ENCODE peak calls at places on chromosomes 4 and X, in seven cellular contexts. One of them, this sample, is unnamed.
A peak's percentile ranks its signal among the peaks of the same experiment; 100 is the strongest.

GRCh38 chr4:101158136-101158485 is 189.2 kb downstream of the PPP3CA start:
- DNase-seq in vagina: no peak
- DNase-seq in WERI-Rb-1: no peak
- DNase-seq in fibroblast of mammary gland: peak; percentile 64
- DNase-seq in bronchial epithelial cell: no peak
- DNase-seq in stomach: no peak
- DNase-seq in fibroblast of pulmonary artery: no peak
- DNase-seq in this sample: no peak

GRCh38 chr4:185712350-185713024 is 99.5 kb downstream of the SORBS2 start:
- DNase-seq in vagina: no peak
- DNase-seq in bronchial epithelial cell: no peak
- DNase-seq in fibroblast of pulmonary artery: no peak
- DNase-seq in stomach: no peak
- DNase-seq in fibroblast of mammary gland: no peak
- DNase-seq in WERI-Rb-1: no peak
- DNase-seq in this sample: no peak

GRCh38 chr4:96639932-96640331 is 800.0 kb downstream of the PDHA2 start:
- DNase-seq in bronchial epithelial cell: no peak
- DNase-seq in WERI-Rb-1: no peak
- DNase-seq in stomach: no peak
- DNase-seq in vagina: no peak
- DNase-seq in fibroblast of mammary gland: no peak
- DNase-seq in fibroblast of pulmonary artery: no peak
- DNase-seq in this sample: no peak

GRCh38 chr4:151537726-151538125 is 128.8 kb downstream of the FHIP1A start:
- DNase-seq in vagina: no peak
- DNase-seq in fibroblast of pulmonary artery: peak; percentile 89
- DNase-seq in stomach: no peak
- DNase-seq in fibroblast of mammary gland: peak; percentile 51
- DNase-seq in WERI-Rb-1: no peak
- DNase-seq in bronchial epithelial cell: no peak
- DNase-seq in this sample: no peak

GRCh38 chrX:31166416-31166815 is 94.6 kb upstream of the FTHL17 start:
- DNase-seq in stomach: no peak
- DNase-seq in fibroblast of pulmonary artery: peak; percentile 44
- DNase-seq in fibroblast of mammary gland: no peak
- DNase-seq in bronchial epithelial cell: no peak
- DNase-seq in WERI-Rb-1: no peak
- DNase-seq in vagina: no peak
- DNase-seq in this sample: no peak

GRCh38 chr4:121789960-121790829 is 10.9 kb upstream of the EXOSC9 start:
- DNase-seq in bronchial epithelial cell: peak; percentile 85
- DNase-seq in vagina: no peak
- DNase-seq in WERI-Rb-1: no peak
- DNase-seq in fibroblast of mammary gland: peak; percentile 88
- DNase-seq in fibroblast of pulmonary artery: peak; percentile 79
- DNase-seq in stomach: no peak
- DNase-seq in this sample: no peak

GRCh38 chrX:15269618-15270521 is at the start of gene ASB9:
- DNase-seq in vagina: no peak
- DNase-seq in WERI-Rb-1: no peak
- DNase-seq in fibroblast of mammary gland: peak; percentile 79
- DNase-seq in stomach: peak; percentile 71
- DNase-seq in fibroblast of pulmonary artery: peak; percentile 54
- DNase-seq in bronchial epithelial cell: peak; percentile 84
- DNase-seq in this sample: no peak

GRCh38 chr4:80913381-80913780 is 117.1 kb upstream of the BMP3 start:
- DNase-seq in bronchial epithelial cell: no peak
- DNase-seq in fibroblast of pulmonary artery: peak; percentile 3
- DNase-seq in WERI-Rb-1: no peak
- DNase-seq in fibroblast of mammary gland: no peak
- DNase-seq in stomach: no peak
- DNase-seq in vagina: no peak
- DNase-seq in this sample: no peak

GRCh38 chr4:143411527-143412480 is 75.1 kb downstream of the GAB1 start:
- DNase-seq in bronchial epithelial cell: no peak
- DNase-seq in WERI-Rb-1: no peak
- DNase-seq in fibroblast of pulmonary artery: peak; percentile 50
- DNase-seq in vagina: no peak
- DNase-seq in stomach: no peak
- DNase-seq in fibroblast of mammary gland: peak; percentile 58
- DNase-seq in this sample: no peak

GRCh38 chrX:701673-702072 is 71.1 kb downstream of the SHOX start:
- DNase-seq in fibroblast of pulmonary artery: no peak
- DNase-seq in vagina: peak; percentile 11
- DNase-seq in bronchial epithelial cell: no peak
- DNase-seq in WERI-Rb-1: no peak
- DNase-seq in fibroblast of mammary gland: no peak
- DNase-seq in stomach: no peak
- DNase-seq in this sample: no peak

GRCh38 chr4:137274404-137274803 is 257.9 kb downstream of the PCDH18 start:
- DNase-seq in WERI-Rb-1: no peak
- DNase-seq in bronchial epithelial cell: no peak
- DNase-seq in stomach: no peak
- DNase-seq in fibroblast of mammary gland: peak; percentile 70
- DNase-seq in fibroblast of pulmonary artery: peak; percentile 41
- DNase-seq in vagina: no peak
- DNase-seq in this sample: no peak

GRCh38 chr4:161714022-161714751 is 449.6 kb downstream of the FSTL5 start:
- DNase-seq in WERI-Rb-1: peak; percentile 58
- DNase-seq in bronchial epithelial cell: peak; percentile 96
- DNase-seq in fibroblast of mammary gland: peak; percentile 34
- DNase-seq in fibroblast of pulmonary artery: peak; percentile 16
- DNase-seq in stomach: no peak
- DNase-seq in vagina: no peak
- DNase-seq in this sample: no peak

GRCh38 chr4:147782087-147782781 is 50.3 kb downstream of the ARHGAP10 start:
- DNase-seq in bronchial epithelial cell: peak; percentile 42
- DNase-seq in vagina: no peak
- DNase-seq in stomach: no peak
- DNase-seq in WERI-Rb-1: no peak
- DNase-seq in fibroblast of mammary gland: peak; percentile 51
- DNase-seq in fibroblast of pulmonary artery: peak; percentile 43
- DNase-seq in this sample: no peak

GRCh38 chr4:54402880-54403503 is 173.9 kb downstream of the PDGFRA start:
- DNase-seq in stomach: no peak
- DNase-seq in fibroblast of pulmonary artery: no peak
- DNase-seq in bronchial epithelial cell: no peak
- DNase-seq in vagina: no peak
- DNase-seq in fibroblast of mammary gland: no peak
- DNase-seq in WERI-Rb-1: no peak
- DNase-seq in this sample: no peak

GRCh38 chrX:38305971-38306370 is 21.3 kb downstream of the RPGR start:
- DNase-seq in vagina: no peak
- DNase-seq in stomach: no peak
- DNase-seq in fibroblast of pulmonary artery: peak; percentile 91
- DNase-seq in WERI-Rb-1: no peak
- DNase-seq in bronchial epithelial cell: no peak
- DNase-seq in fibroblast of mammary gland: peak; percentile 92
- DNase-seq in this sample: no peak
- TF ChIP-seq CTCF in vagina: no peak
- TF ChIP-seq CTCF in stomach: no peak
- TF ChIP-seq CTCF in fibroblast of pulmonary artery: peak; percentile 25
- TF ChIP-seq CTCF in WERI-Rb-1: no peak
- TF ChIP-seq CTCF in bronchial epithelial cell: no peak
- TF ChIP-seq CTCF in fibroblast of mammary gland: peak; percentile 28
- TF ChIP-seq CTCF in this sample: no peak

GRCh38 chrX:75273483-75273882 is 402 bp upstream of the UPRT start:
- DNase-seq in stomach: no peak
- DNase-seq in fibroblast of mammary gland: no peak
- DNase-seq in bronchial epithelial cell: no peak
- DNase-seq in WERI-Rb-1: no peak
- DNase-seq in vagina: no peak
- DNase-seq in fibroblast of pulmonary artery: peak; percentile 20
- DNase-seq in this sample: no peak

GRCh38 chrX:75278991-75279390 is 5.1 kb downstream of the UPRT start:
- DNase-seq in bronchial epithelial cell: no peak
- DNase-seq in WERI-Rb-1: no peak
- DNase-seq in stomach: no peak
- DNase-seq in fibroblast of pulmonary artery: no peak
- DNase-seq in vagina: no peak
- DNase-seq in fibroblast of mammary gland: no peak
- DNase-seq in this sample: no peak

GRCh38 chrX:75276666-75277065 is 2.8 kb downstream of the UPRT start:
- DNase-seq in WERI-Rb-1: no peak
- DNase-seq in stomach: no peak
- DNase-seq in fibroblast of mammary gland: no peak
- DNase-seq in bronchial epithelial cell: peak; percentile 7
- DNase-seq in vagina: no peak
- DNase-seq in fibroblast of pulmonary artery: no peak
- DNase-seq in this sample: no peak
- H3K4me3 ChIP-seq in WERI-Rb-1: no peak overlapping the region
- H3K4me3 ChIP-seq in stomach: no peak overlapping the region
- H3K4me3 ChIP-seq in fibroblast of mammary gland: no peak overlapping the region
- H3K4me3 ChIP-seq in bronchial epithelial cell: no peak overlapping the region
- H3K4me3 ChIP-seq in vagina: no peak overlapping the region
- H3K4me3 ChIP-seq in fibroblast of pulmonary artery: no peak overlapping the region
- H3K4me3 ChIP-seq in this sample: no peak overlapping the region

GRCh38 chr4:84171871-84172270 is 327.2 kb downstream of the NKX6-1 start:
- DNase-seq in WERI-Rb-1: no peak
- DNase-seq in bronchial epithelial cell: peak; percentile 54
- DNase-seq in fibroblast of mammary gland: no peak
- DNase-seq in stomach: no peak
- DNase-seq in fibroblast of pulmonary artery: no peak
- DNase-seq in vagina: no peak
- DNase-seq in this sample: no peak

GRCh38 chr4:84166486-84166885 is 332.6 kb downstream of the NKX6-1 start:
- DNase-seq in stomach: no peak
- DNase-seq in fibroblast of pulmonary artery: no peak
- DNase-seq in bronchial epithelial cell: no peak
- DNase-seq in vagina: no peak
- DNase-seq in fibroblast of mammary gland: no peak
- DNase-seq in WERI-Rb-1: no peak
- DNase-seq in this sample: no peak

GRCh38 chr4:84167089-84167488 is 332.0 kb downstream of the NKX6-1 start:
- DNase-seq in vagina: no peak
- DNase-seq in fibroblast of pulmonary artery: no peak
- DNase-seq in stomach: no peak
- DNase-seq in fibroblast of mammary gland: no peak
- DNase-seq in WERI-Rb-1: peak; percentile 62
- DNase-seq in bronchial epithelial cell: no peak
- DNase-seq in this sample: no peak

GRCh38 chr4:84167579-84167978 is 331.5 kb downstream of the NKX6-1 start:
- DNase-seq in bronchial epithelial cell: no peak
- DNase-seq in vagina: no peak
- DNase-seq in stomach: no peak
- DNase-seq in WERI-Rb-1: peak; percentile 80
- DNase-seq in fibroblast of mammary gland: no peak
- DNase-seq in fibroblast of pulmonary artery: no peak
- DNase-seq in this sample: no peak
- TF ChIP-seq CTCF in bronchial epithelial cell: peak; percentile 8
- TF ChIP-seq CTCF in vagina: no peak
- TF ChIP-seq CTCF in stomach: no peak
- TF ChIP-seq CTCF in WERI-Rb-1: peak; percentile 71
- TF ChIP-seq CTCF in fibroblast of mammary gland: no peak
- TF ChIP-seq CTCF in fibroblast of pulmonary artery: no peak
- TF ChIP-seq CTCF in this sample: no peak

GRCh38 chr4:103199009-103199408 is 866 bp upstream of the CENPE start:
- DNase-seq in fibroblast of pulmonary artery: no peak
- DNase-seq in vagina: no peak
- DNase-seq in WERI-Rb-1: no peak
- DNase-seq in bronchial epithelial cell: no peak
- DNase-seq in stomach: no peak
- DNase-seq in fibroblast of mammary gland: no peak
- DNase-seq in this sample: no peak
- H3K4me3 ChIP-seq in fibroblast of pulmonary artery: peak overlapping the region; percentile 82
- H3K4me3 ChIP-seq in vagina: peak overlapping the region; percentile 75
- H3K4me3 ChIP-seq in WERI-Rb-1: no peak overlapping the region
- H3K4me3 ChIP-seq in bronchial epithelial cell: peak overlapping the region; percentile 79
- H3K4me3 ChIP-seq in stomach: peak overlapping the region; percentile 66
- H3K4me3 ChIP-seq in fibroblast of mammary gland: peak overlapping the region; percentile 93
- H3K4me3 ChIP-seq in this sample: peak overlapping the region; percentile 99

This sample was measured in GM12864.